ENCODE peak calls at places on chromosomes 16 and 17, in five cellular contexts. V is fibroblast of lung, L is endothelial cell of umbilical vein, O is thoracic aorta, G is tibial nerve. J is an unnamed sample.

GRCh38 chr16:60392380-60392779 is 1643.9 kb downstream of the CDH8 start:
- DNase-seq in O (no peak), L (no peak), V (no peak), G (no peak), J (no peak)

GRCh38 chr17:82126479-82127314 is 28.7 kb upstream of the FASN start:
- DNase-seq in O (no peak), V (no peak), G (no peak), L (no peak), J (no peak)

GRCh38 chr17:75508122-75508719 is 7.1 kb downstream of the CASKIN2 start:
- DNase-seq in V (no peak), L (no peak), O (no peak), G (no peak), J (peak; percentile 65)

GRCh38 chr17:72365857-72366415 is 245.1 kb downstream of the SOX9 start:
- DNase-seq in L (no peak), G (no peak), V (peak; percentile 86), O (no peak), J (no peak)

GRCh38 chr17:4944554-4945175 is 3.7 kb downstream of the PFN1 start:
- DNase-seq in L (no peak), O (no peak), G (no peak), V (no peak), J (no peak)

GRCh38 chr16:8716592-8716991 is 42.2 kb downstream of the ABAT start:
- DNase-seq in V (peak; percentile 43), G (no peak), L (no peak), O (no peak), J (no peak)

GRCh38 chr17:1714980-1715802 is 5.0 kb upstream of the TLCD2 start:
- DNase-seq in G (peak; percentile 83), V (peak; percentile 87), O (peak; percentile 82), L (peak; percentile 83), J (peak; percentile 96)

GRCh38 chr17:9233271-9233599 is 211.9 kb downstream of the NTN1 start:
- DNase-seq in O (no peak), G (no peak), V (no peak), L (no peak), J (peak; percentile 51)

GRCh38 chr17:58329035-58329807 is 626 bp upstream of the TSPOAP1 start:
- DNase-seq in G (no peak), L (no peak), V (no peak), O (no peak), J (peak; percentile 51)

GRCh38 chr17:48722201-48722907 is at the start of gene PRAC1:
- DNase-seq in L (no peak), G (no peak), O (no peak), V (no peak), J (no peak)

GRCh38 chr16:87240211-87241134 is 76.7 kb downstream of the C16orf95 start:
- DNase-seq in G (no peak), V (peak; percentile 23), L (no peak), O (no peak), J (no peak)

GRCh38 chr17:67520282-67520906 is 143.3 kb downstream of the PITPNC1 start:
- DNase-seq in L (no peak), V (peak; percentile 70), G (peak; percentile 16), O (no peak), J (no peak)

GRCh38 chr16:28990375-28991040 is 5.7 kb downstream of the LAT start:
- DNase-seq in O (no peak), L (no peak), V (no peak), G (no peak), J (no peak)

GRCh38 chr16:6131526-6132050 is 1034.0 kb upstream of the EEF2KMT start:
- DNase-seq in L (no peak), O (no peak), G (no peak), V (peak; percentile 73), J (no peak)

GRCh38 chr17:40550608-40551007 is 14.7 kb downstream of the CCR7 start:
- DNase-seq in G (no peak), L (no peak), O (no peak), V (peak; percentile 67), J (peak; percentile 72)

GRCh38 chr17:40547785-40548478 is 17.3 kb downstream of the CCR7 start:
- DNase-seq in L (no peak), V (no peak), O (no peak), G (no peak), J (no peak)

GRCh38 chr17:40548491-40548981 is 16.7 kb downstream of the CCR7 start:
- DNase-seq in G (no peak), O (no peak), V (no peak), L (no peak), J (peak; percentile 5)

GRCh38 chr17:40547079-40547784 is 18.0 kb downstream of the CCR7 start:
- DNase-seq in L (no peak), O (no peak), V (no peak), G (peak; percentile 5), J (no peak)

DNA sequence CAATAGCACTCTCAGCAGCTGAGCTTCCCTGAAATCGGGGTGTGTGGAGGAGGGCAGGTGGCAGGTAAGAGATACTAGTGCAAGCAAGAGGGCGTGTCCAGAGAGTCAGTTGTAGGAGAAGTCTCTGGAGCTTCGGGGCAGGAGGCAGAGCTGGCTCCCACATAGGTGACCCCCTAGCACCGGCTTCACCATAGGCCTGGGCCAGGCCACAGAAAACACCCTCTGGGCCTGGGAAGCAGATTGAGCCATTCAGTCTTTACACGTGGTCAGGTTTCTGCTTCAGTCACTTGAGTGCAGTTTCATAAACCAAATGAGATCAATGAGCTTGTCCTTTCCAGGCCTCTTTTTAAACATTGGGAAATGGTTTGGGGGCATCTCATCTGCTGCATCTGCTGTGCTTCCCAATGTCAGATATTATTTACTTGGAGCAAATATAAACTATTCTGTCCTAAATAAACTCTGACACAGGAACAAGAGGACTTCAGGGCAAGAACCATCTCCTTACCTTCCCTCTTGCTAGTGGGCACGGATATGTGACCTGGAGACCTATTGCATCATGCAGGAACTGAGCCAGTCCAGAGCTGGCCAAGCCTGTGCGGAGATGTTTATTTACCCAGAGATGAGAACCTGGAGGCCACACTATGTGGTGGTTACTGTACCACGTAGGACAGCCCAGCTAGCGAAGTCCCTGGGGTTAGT is 16.1 kb downstream of the CCR7 start:
- DNase-seq in L (peak; percentile 87), O (no peak), G (peak; percentile 63), V (peak; percentile 86), J (no peak)
- H3K4me1 ChIP-seq in L (peaks cover 16% of the 10 kb centered on the region), O (peaks cover 16% of the 10 kb centered on the region), G (peaks cover 65% of the 10 kb centered on the region), V (peaks cover 52% of the 10 kb centered on the region), J (peaks cover 63% of the 10 kb centered on the region)

GRCh38 chr16:27368358-27368722 is 33.6 kb upstream of the IL21R start:
- DNase-seq in L (no peak), O (no peak), V (no peak), G (no peak), J (no peak)
- TF ChIP-seq CTCF in L (no peak), O (no peak), V (no peak), G (no peak), J (no peak)

GRCh38 chr17:17205368-17206148 is 575 bp downstream of the PLD6 start:
- DNase-seq in G (peak; percentile 36), L (peak; percentile 41), V (peak; percentile 52), O (no peak), J (peak; percentile 53)

GRCh38 chr17:17204041-17204591 is 2.0 kb downstream of the PLD6 start:
- DNase-seq in V (no peak), L (no peak), G (no peak), O (no peak), J (peak; percentile 68)

GRCh38 chr17:17203173-17203730 is 2.9 kb downstream of the PLD6 start:
- DNase-seq in V (no peak), L (no peak), O (no peak), G (no peak), J (no peak)

GRCh38 chr17:17206149-17206912 is at the start of gene PLD6:
- DNase-seq in V (peak; percentile 52), G (peak; percentile 73), L (peak; percentile 68), O (no peak), J (peak; percentile 76)

GRCh38 chr17:17204635-17205231 is 1.4 kb downstream of the PLD6 start:
- DNase-seq in V (no peak), L (no peak), O (no peak), G (no peak), J (no peak)
- H3K27ac ChIP-seq in V (no peak overlapping the region), L (no peak overlapping the region), O (peak overlapping the region; percentile 69), G (peak overlapping the region; percentile 95), J (peak overlapping the region; percentile 81)

GRCh38 chr17:29587591-29587990 is 1.9 kb downstream of the GIT1 start:
- DNase-seq in O (no peak), V (no peak), G (no peak), L (no peak), J (peak; percentile 21)

GRCh38 chr17:29588561-29589411 is 662 bp downstream of the GIT1 start:
- DNase-seq in V (peak; percentile 24), O (no peak), L (no peak), G (no peak), J (peak; percentile 51)

GRCh38 chr17:29585080-29585751 is 4.2 kb downstream of the GIT1 start:
- DNase-seq in V (peak; percentile 44), L (peak; percentile 57), G (no peak), O (no peak), J (peak; percentile 69)

GRCh38 chr17:29588017-29588557 is 1.4 kb downstream of the GIT1 start:
- DNase-seq in V (peak; percentile 12), L (peak; percentile 43), O (no peak), G (no peak), J (no peak)

GRCh38 chr17:29586676-29587469 is 2.6 kb downstream of the GIT1 start:
- DNase-seq in L (no peak), O (no peak), V (no peak), G (no peak), J (peak; percentile 25)
- H3K4me1 ChIP-seq in L (peaks cover 66% of the 10 kb centered on the region), O (peaks cover 60% of the 10 kb centered on the region), V (peaks cover 12% of the 10 kb centered on the region), G (peaks cover 58% of the 10 kb centered on the region), J (peaks cover 52% of the 10 kb centered on the region)